ENCODE peak calls at places on chromosomes 6 and 20, in six cellular contexts. K, F, G, J, A and N are unnamed samples.

GRCh38 chr6:150485559-150486517 is 113.8 kb upstream of the PLEKHG1 start:
- DNase-seq in K (no peak), J (no peak), G (no peak), A (no peak), F (no peak), N (no peak)

GRCh38 chr6:95203153-95203754 is 374.1 kb upstream of the MANEA start:
- DNase-seq in J (peak; percentile 18), A (no peak), K (peak; percentile 31), F (no peak), G (no peak), N (peak; percentile 63)

GRCh38 chr6:103784117-103784516 is 1075.6 kb downstream of the HACE1 start:
- DNase-seq in A (no peak), G (no peak), K (no peak), J (no peak), F (no peak), N (no peak)

GRCh38 chr20:24131684-24132083 is 143.1 kb upstream of the GGTLC1 start:
- DNase-seq in F (no peak), K (no peak), G (no peak), A (no peak), J (no peak), N (no peak)

GRCh38 chr6:67608099-67608749 is 1026.9 kb upstream of the ADGRB3 start:
- DNase-seq in G (no peak), A (no peak), F (no peak), K (no peak), J (no peak), N (no peak)

GRCh38 chr6:170091639-170092579 is 199.0 kb downstream of the DLL1 start:
- DNase-seq in F (peak; percentile 28), K (no peak), A (no peak), G (no peak), J (no peak), N (no peak)

GRCh38 chr20:37202267-37202943 is 23.1 kb upstream of the MROH8 start:
- DNase-seq in G (no peak), F (no peak), J (peak; percentile 46), K (peak; percentile 82), A (no peak), N (peak; percentile 49)

GRCh38 chr6:11413112-11413687 is 124.3 kb upstream of the TMEM170B start:
- DNase-seq in A (no peak), G (no peak), F (no peak), K (no peak), J (no peak), N (no peak)

GRCh38 chr6:138545621-138545980 is 46.3 kb upstream of the NHSL1 start:
- DNase-seq in A (peak; percentile 58), F (peak; percentile 74), J (no peak), K (peak; percentile 38), G (no peak), N (peak; percentile 77)

GRCh38 chr6:30450908-30451818 is 38.1 kb upstream of the HLA-E start:
- DNase-seq in F (no peak), K (no peak), A (peak; percentile 88), G (no peak), J (no peak), N (no peak)

GRCh38 chr6:55836945-55837344 is 38.4 kb downstream of the BMP5 start:
- DNase-seq in J (no peak), G (no peak), F (no peak), K (no peak), A (no peak), N (no peak)

GRCh38 chr20:63881451-63882226 is 13.3 kb upstream of the DNAJC5 start:
- DNase-seq in J (no peak), F (no peak), G (no peak), K (no peak), A (no peak), N (no peak)

GRCh38 chr6:124148225-124148624 is 344.6 kb downstream of the NKAIN2 start:
- DNase-seq in J (no peak), F (no peak), K (peak; percentile 15), G (no peak), A (no peak), N (no peak)

GRCh38 chr6:6781172-6781876 is 192.8 kb downstream of the LY86 start:
- DNase-seq in G (no peak), F (peak; percentile 74), K (no peak), J (no peak), A (peak; percentile 68), N (no peak)

GRCh38 chr6:166534658-166535406 is 51.6 kb downstream of the RAMACL start:
- DNase-seq in G (no peak), J (no peak), F (no peak), A (no peak), K (no peak), N (no peak)

DNA sequence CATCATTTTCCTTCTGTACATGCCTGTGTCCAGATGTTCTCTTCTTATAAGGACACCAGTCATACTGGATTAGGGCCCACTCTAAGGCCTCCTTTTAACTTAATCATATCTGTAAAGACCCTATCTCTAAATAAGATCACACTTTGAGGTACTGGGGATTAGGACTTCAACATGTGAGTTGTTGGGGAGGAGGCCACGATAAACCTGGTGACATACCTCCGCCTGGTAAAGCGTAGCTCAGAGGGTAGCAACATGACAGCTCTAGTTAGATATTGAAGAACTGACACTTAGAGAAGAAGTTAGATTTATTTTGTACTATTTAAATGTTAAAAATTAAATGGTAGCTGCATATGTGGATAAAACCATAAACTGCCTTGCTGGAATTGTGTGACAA is 13.2 kb downstream of the PLCB1 start:
- DNase-seq in A (no peak), F (no peak), K (no peak), G (no peak), J (no peak), N (no peak)
- H3K4me3 ChIP-seq in A (no peak overlapping the region), F (no peak overlapping the region), K (no peak overlapping the region), G (no peak overlapping the region), J (no peak overlapping the region), N (no peak overlapping the region)

GRCh38 chr20:41174782-41175181 is 37.4 kb downstream of the PLCG1 start:
- DNase-seq in G (no peak), K (no peak), F (peak; percentile 70), A (no peak), J (no peak), N (no peak)

GRCh38 chr20:41175201-41175651 is 37.9 kb downstream of the PLCG1 start:
- DNase-seq in A (no peak), J (no peak), G (no peak), F (peak; percentile 43), K (no peak), N (peak; percentile 1)

GRCh38 chr20:41174373-41174772 is 37.0 kb downstream of the PLCG1 start:
- DNase-seq in G (no peak), F (peak; percentile 50), K (no peak), A (no peak), J (no peak), N (no peak)

GRCh38 chr20:41176711-41177552 is 39.6 kb downstream of the PLCG1 start:
- DNase-seq in G (no peak), J (no peak), A (no peak), F (peak; percentile 60), K (no peak), N (peak; percentile 5)

DNA sequence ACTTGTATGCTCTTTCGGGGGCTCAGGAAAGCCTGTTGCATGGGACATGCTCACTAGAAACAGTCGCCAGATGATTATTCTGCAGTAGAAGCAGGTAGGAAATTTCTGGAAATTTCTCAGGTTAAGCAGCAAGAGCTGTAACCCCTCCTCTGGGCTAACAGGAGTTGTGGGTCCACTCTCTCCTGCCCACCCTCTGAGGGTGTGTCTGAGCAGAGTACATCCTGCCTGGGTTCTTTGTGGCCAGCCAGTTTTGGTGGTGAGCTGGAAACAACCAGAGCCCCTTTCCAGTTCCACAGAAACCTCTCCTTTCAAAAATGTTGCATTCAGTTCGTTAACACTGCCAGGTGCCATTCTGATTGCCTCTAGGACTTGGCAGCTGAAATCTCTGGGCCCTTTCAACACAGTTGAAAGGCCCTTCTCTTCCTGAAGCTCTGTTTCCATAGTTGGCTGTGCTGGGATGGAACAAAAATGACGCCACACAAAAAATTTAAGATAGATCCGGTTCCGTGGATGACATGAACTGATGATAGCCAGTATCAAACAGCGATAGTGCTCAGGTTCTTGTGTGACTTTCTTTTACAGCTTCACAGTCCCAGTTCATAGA is 38.5 kb downstream of the PLCG1 start:
- DNase-seq in J (no peak), F (peak; percentile 40), G (no peak), K (no peak), A (no peak), N (no peak)
- H3K36me3 ChIP-seq in J (no peaks in the 10 kb centered on the region), F (peaks cover 38% of the 10 kb centered on the region), G (peaks cover 19% of the 10 kb centered on the region), K (peaks cover 19% of the 10 kb centered on the region), A (peaks cover under 1% of the 10 kb centered on the region), N (peaks cover 67% of the 10 kb centered on the region)

GRCh38 chr6:108222504-108222903 is 38.3 kb downstream of the SNX3 start:
- DNase-seq in K (no peak), J (no peak), A (no peak), G (no peak), F (no peak), N (no peak)

GRCh38 chr6:108222064-108222463 is 38.8 kb downstream of the SNX3 start:
- DNase-seq in J (no peak), A (no peak), K (no peak), F (no peak), G (no peak), N (no peak)

GRCh38 chr6:108227290-108227689 is 33.5 kb downstream of the SNX3 start:
- DNase-seq in F (no peak), K (no peak), G (no peak), J (no peak), A (no peak), N (no peak)
- H3K4me3 ChIP-seq in F (no peak overlapping the region), K (no peak overlapping the region), G (no peak overlapping the region), J (no peak overlapping the region), A (no peak overlapping the region), N (no peak overlapping the region)

DNA sequence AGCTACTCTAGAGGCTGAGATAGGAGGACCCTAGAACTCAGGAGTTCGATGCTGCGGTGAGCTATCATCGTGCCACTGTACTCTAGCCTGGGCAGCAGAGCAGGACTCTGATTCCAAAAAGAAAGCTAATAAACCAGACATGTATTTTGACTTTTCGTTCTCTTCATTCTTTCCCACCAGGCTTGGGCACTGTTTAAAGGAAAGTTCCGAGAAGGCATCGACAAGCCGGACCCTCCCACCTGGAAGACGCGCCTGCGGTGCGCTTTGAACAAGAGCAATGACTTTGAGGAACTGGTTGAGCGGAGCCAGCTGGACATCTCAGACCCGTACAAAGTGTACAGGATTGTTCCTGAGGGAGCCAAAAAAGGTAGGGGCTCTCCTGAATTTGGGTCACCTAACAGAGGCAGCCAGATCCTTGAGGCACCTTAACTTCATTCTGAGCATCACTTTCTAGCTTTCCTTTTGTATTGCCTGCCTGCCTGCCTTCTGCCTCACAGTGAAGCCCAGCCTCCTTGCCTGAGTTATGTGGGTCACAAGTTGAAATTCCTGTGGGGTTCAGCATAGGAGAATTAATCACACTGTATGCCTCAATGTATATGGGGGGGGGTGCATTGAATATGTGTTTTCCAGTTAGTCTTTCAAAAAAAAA is 3.2 kb downstream of the IRF4 start:
- DNase-seq in F (no peak), G (no peak), K (no peak), J (no peak), A (no peak), N (no peak)
- H3K36me3 ChIP-seq in F (no peaks in the 10 kb centered on the region), G (no peaks in the 10 kb centered on the region), K (no peaks in the 10 kb centered on the region), J (no peaks in the 10 kb centered on the region), A (no peaks in the 10 kb centered on the region), N (no peaks in the 10 kb centered on the region)

GRCh38 chr20:25750220-25750764 is 53.6 kb upstream of the ZNF337 start:
- DNase-seq in F (no peak), J (no peak), G (no peak), K (peak; percentile 10), A (no peak), N (no peak)
- H3K4me3 ChIP-seq in F (peak overlapping the region; percentile 49), J (peak overlapping the region; percentile 66), G (peak overlapping the region; percentile 60), K (peak overlapping the region; percentile 63), A (no peak overlapping the region), N (no peak overlapping the region)